ENCODE peak calls at places on chromosomes 7 and 10, in seven cellular contexts. A, N, U, R, Y, K and W are unnamed samples.

GRCh38 chr7:1027285-1028043 is 16.9 kb upstream of the GPR146 start:
- DNase-seq in A (no peak), N (no peak), U (peak), R (peak), Y (peak), K (no peak), W (peak)

GRCh38 chr10:19017491-19017890 is 31.1 kb upstream of the MALRD1 start:
- DNase-seq in A (no peak), N (no peak), U (no peak), R (no peak), Y (no peak), K (no peak), W (no peak)

GRCh38 chr10:110864662-110865140 is 7.0 kb upstream of the PDCD4 start:
- DNase-seq in A (no peak), N (peak), U (no peak), R (no peak), Y (no peak), K (no peak), W (no peak)

GRCh38 chr10:32556996-32557395 is 111.1 kb downstream of the CCDC7 start:
- DNase-seq in A (no peak), N (no peak), U (no peak), R (no peak), Y (no peak), K (no peak), W (no peak)

GRCh38 chr10:86730227-86730626 is 26.2 kb upstream of the BMPR1A start:
- DNase-seq in A (no peak), N (no peak), U (no peak), R (no peak), Y (no peak), K (no peak), W (no peak)

GRCh38 chr10:44627591-44628354 is 242.9 kb upstream of the CXCL12 start:
- DNase-seq in A (peak), N (no peak), U (no peak), R (no peak), Y (no peak), K (no peak), W (no peak)

GRCh38 chr10:29960261-29960660 is 99.1 kb downstream of the JCAD start:
- DNase-seq in A (no peak), N (no peak), U (no peak), R (no peak), Y (no peak), K (no peak), W (no peak)

GRCh38 chr7:93835684-93836083 is 54.9 kb downstream of the TFPI2 start:
- DNase-seq in A (no peak), N (no peak), U (no peak), R (no peak), Y (no peak), K (no peak), W (no peak)

GRCh38 chr10:72316748-72317435 is 37.8 kb downstream of the DNAJB12 start:
- DNase-seq in A (no peak), N (peak), U (no peak), R (no peak), Y (peak), K (no peak), W (no peak)

GRCh38 chr7:96899108-96899507 is 106.2 kb upstream of the DLX6 start:
- DNase-seq in A (no peak), N (no peak), U (no peak), R (no peak), Y (no peak), K (no peak), W (no peak)

GRCh38 chr7:82501256-82501815 is 57.8 kb upstream of the CACNA2D1 start:
- DNase-seq in A (no peak), N (no peak), U (no peak), R (no peak), Y (no peak), K (no peak), W (no peak)

GRCh38 chr10:120131183-120131582 is 238.7 kb downstream of the SEC23IP start:
- DNase-seq in A (no peak), N (no peak), U (peak), R (peak), Y (no peak), K (peak), W (no peak)

GRCh38 chr10:18224626-18225445 is 84.6 kb downstream of the CACNB2 start:
- DNase-seq in A (no peak), N (no peak), U (peak), R (no peak), Y (no peak), K (no peak), W (no peak)

GRCh38 chr7:143227806-143228205 is 6.0 kb downstream of the TAS2R40 start:
- DNase-seq in A (no peak), N (no peak), U (no peak), R (no peak), Y (no peak), K (no peak), W (no peak)

GRCh38 chr10:72747521-72747920 is 55.6 kb downstream of the MCU start:
- DNase-seq in A (no peak), N (no peak), U (no peak), R (no peak), Y (no peak), K (no peak), W (no peak)

GRCh38 chr7:41855798-41856197 is 152.9 kb upstream of the INHBA start:
- DNase-seq in A (no peak), N (no peak), U (no peak), R (no peak), Y (no peak), K (no peak), W (no peak)

GRCh38 chr10:112799726-112800510 is 150.1 kb upstream of the TCF7L2 start:
- DNase-seq in A (no peak), N (no peak), U (no peak), R (no peak), Y (no peak), K (no peak), W (no peak)

GRCh38 chr7:56474271-56474670 is 358.1 kb upstream of the NUPR2 start:
- DNase-seq in A (no peak), N (no peak), U (no peak), R (no peak), Y (no peak), K (no peak), W (no peak)

GRCh38 chr10:131667047-131667446 is 233.8 kb upstream of the PPP2R2D start:
- DNase-seq in A (no peak), N (no peak), U (no peak), R (no peak), Y (no peak), K (no peak), W (no peak)

GRCh38 chr10:29389935-29390334 is 101.1 kb downstream of the LYZL1 start:
- DNase-seq in A (no peak), N (no peak), U (no peak), R (no peak), Y (no peak), K (no peak), W (no peak)

GRCh38 chr7:101100858-101101847 is 15.9 kb downstream of the TRIM56 start:
- DNase-seq in A (no peak), N (no peak), U (no peak), R (no peak), Y (peak), K (no peak), W (no peak)

GRCh38 chr7:155948423-155948822 is 136.2 kb upstream of the SHH start:
- DNase-seq in A (no peak), N (no peak), U (no peak), R (no peak), Y (no peak), K (no peak), W (no peak)

GRCh38 chr10:132300582-132300981 is 7.2 kb downstream of the STK32C start:
- DNase-seq in A (no peak), N (no peak), U (no peak), R (no peak), Y (peak), K (no peak), W (no peak)

GRCh38 chr10:10996966-10997620 is 20.6 kb upstream of the CELF2 start:
- DNase-seq in A (no peak), N (no peak), U (no peak), R (no peak), Y (no peak), K (no peak), W (no peak)

GRCh38 chr10:110036640-110037039 is 28.9 kb downstream of the ADD3 start:
- DNase-seq in A (no peak), N (no peak), U (no peak), R (no peak), Y (no peak), K (no peak), W (no peak)

GRCh38 chr7:71777278-71777677 is 634.9 kb downstream of the CALN1 start:
- DNase-seq in A (no peak), N (no peak), U (no peak), R (no peak), Y (no peak), K (no peak), W (no peak)

GRCh38 chr10:1488970-1489548 is 248.3 kb downstream of the ADARB2 start:
- DNase-seq in A (no peak), N (no peak), U (no peak), R (no peak), Y (no peak), K (no peak), W (no peak)

GRCh38 chr7:103955985-103956384 is 33.5 kb downstream of the RELN start:
- DNase-seq in A (no peak), N (no peak), U (no peak), R (no peak), Y (no peak), K (no peak), W (no peak)

GRCh38 chr10:1365540-1366082 is 309.4 kb downstream of the WDR37 start:
- DNase-seq in A (no peak), N (no peak), U (no peak), R (no peak), Y (no peak), K (no peak), W (peak)

GRCh38 chr10:115981056-115981455 is 291.9 kb downstream of the GFRA1 start:
- DNase-seq in A (no peak), N (no peak), U (peak), R (no peak), Y (no peak), K (no peak), W (no peak)

GRCh38 chr7:132004528-132004927 is 448.1 kb upstream of the PODXL start:
- DNase-seq in A (peak), N (no peak), U (no peak), R (peak), Y (no peak), K (no peak), W (peak)

GRCh38 chr10:1049425-1049958 is 573 bp upstream of the IDI1 start:
- DNase-seq in A (no peak), N (no peak), U (peak), R (no peak), Y (no peak), K (peak), W (no peak)

GRCh38 chr10:5527332-5528200 is 2.8 kb downstream of the CALML3 start:
- DNase-seq in A (no peak), N (no peak), U (no peak), R (no peak), Y (no peak), K (no peak), W (no peak)